ENCODE peak calls at places on chromosomes 3 and 15, in seven cellular contexts. One of them, this sample, is unnamed.

GRCh38 chr3:16759227-16759903 is 125.4 kb upstream of the PLCL2 start:
- DNase-seq in right atrium auricular region: no peak
- DNase-seq in right lobe of liver: no peak
- DNase-seq in AG04450: no peak
- DNase-seq in HFF-Myc: no peak
- DNase-seq in heart left ventricle: no peak
- DNase-seq in SK-N-SH: no peak
- DNase-seq in this sample: no peak

GRCh38 chr15:99906793-99907192 is 173.6 kb upstream of the LYSMD4 start:
- DNase-seq in right lobe of liver: no peak
- DNase-seq in HFF-Myc: no peak
- DNase-seq in SK-N-SH: no peak
- DNase-seq in heart left ventricle: no peak
- DNase-seq in right atrium auricular region: no peak
- DNase-seq in AG04450: no peak
- DNase-seq in this sample: no peak

GRCh38 chr3:87793322-87793877 is 265.4 kb downstream of the CGGBP1 start:
- DNase-seq in right atrium auricular region: no peak
- DNase-seq in HFF-Myc: no peak
- DNase-seq in AG04450: no peak
- DNase-seq in SK-N-SH: no peak
- DNase-seq in heart left ventricle: no peak
- DNase-seq in right lobe of liver: no peak
- DNase-seq in this sample: no peak

GRCh38 chr15:36966704-36967103 is 133.6 kb downstream of the MEIS2 start:
- DNase-seq in right lobe of liver: no peak
- DNase-seq in right atrium auricular region: no peak
- DNase-seq in heart left ventricle: peak; percentile 37
- DNase-seq in HFF-Myc: no peak
- DNase-seq in AG04450: no peak
- DNase-seq in SK-N-SH: no peak
- DNase-seq in this sample: no peak

GRCh38 chr3:50323614-50324199 is 1.2 kb upstream of the HYAL2 start:
- DNase-seq in heart left ventricle: peak; percentile 85
- DNase-seq in HFF-Myc: no peak
- DNase-seq in AG04450: no peak
- DNase-seq in right lobe of liver: no peak
- DNase-seq in right atrium auricular region: peak; percentile 75
- DNase-seq in SK-N-SH: no peak
- DNase-seq in this sample: no peak

GRCh38 chr3:106447902-106448301 is 579.1 kb upstream of the CBLB start:
- DNase-seq in AG04450: no peak
- DNase-seq in heart left ventricle: no peak
- DNase-seq in HFF-Myc: no peak
- DNase-seq in right lobe of liver: no peak
- DNase-seq in SK-N-SH: no peak
- DNase-seq in right atrium auricular region: no peak
- DNase-seq in this sample: no peak

GRCh38 chr3:34837848-34838741 is 801.2 kb upstream of the ARPP21 start:
- DNase-seq in heart left ventricle: no peak
- DNase-seq in HFF-Myc: no peak
- DNase-seq in right lobe of liver: no peak
- DNase-seq in right atrium auricular region: no peak
- DNase-seq in SK-N-SH: no peak
- DNase-seq in AG04450: no peak
- DNase-seq in this sample: no peak

GRCh38 chr3:57152761-57153160 is 12.4 kb downstream of the IL17RD start:
- DNase-seq in SK-N-SH: no peak
- DNase-seq in AG04450: no peak
- DNase-seq in HFF-Myc: no peak
- DNase-seq in right lobe of liver: no peak
- DNase-seq in heart left ventricle: no peak
- DNase-seq in right atrium auricular region: no peak
- DNase-seq in this sample: no peak

GRCh38 chr15:52326758-52327157 is 31.2 kb upstream of the MYO5C start:
- DNase-seq in right lobe of liver: no peak
- DNase-seq in HFF-Myc: no peak
- DNase-seq in AG04450: no peak
- DNase-seq in right atrium auricular region: no peak
- DNase-seq in heart left ventricle: no peak
- DNase-seq in SK-N-SH: no peak
- DNase-seq in this sample: no peak

GRCh38 chr3:11944052-11944673 is 60.0 kb upstream of the SYN2 start:
- DNase-seq in right lobe of liver: no peak
- DNase-seq in heart left ventricle: no peak
- DNase-seq in right atrium auricular region: no peak
- DNase-seq in SK-N-SH: peak; percentile 27
- DNase-seq in AG04450: no peak
- DNase-seq in HFF-Myc: peak; percentile 7
- DNase-seq in this sample: peak; percentile 25

DNA sequence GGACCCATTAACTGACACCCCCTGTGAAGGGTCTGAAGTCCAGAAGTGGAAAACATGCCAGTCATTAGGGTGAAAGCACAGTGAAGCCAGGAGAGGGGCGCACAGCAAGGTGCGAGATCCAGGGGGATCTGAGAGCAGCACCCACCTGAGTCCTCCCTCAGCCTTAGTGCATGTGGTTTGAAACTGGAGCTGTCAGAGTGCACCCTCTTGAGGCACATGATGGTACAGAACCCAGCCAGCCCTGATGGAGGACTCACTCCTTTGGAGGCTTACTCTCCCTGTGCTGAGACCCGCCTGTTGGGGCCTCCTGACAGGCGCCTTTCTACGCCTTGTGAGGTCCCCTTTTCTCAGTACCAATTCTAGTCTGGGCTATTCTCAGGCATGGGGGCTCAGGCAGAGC is 77.8 kb downstream of the IL20RB start:
- DNase-seq in right atrium auricular region: no peak
- DNase-seq in heart left ventricle: no peak
- DNase-seq in AG04450: no peak
- DNase-seq in SK-N-SH: no peak
- DNase-seq in HFF-Myc: no peak
- DNase-seq in right lobe of liver: no peak
- DNase-seq in this sample: no peak
- TF ChIP-seq CTCF in right atrium auricular region: no peak
- TF ChIP-seq CTCF in heart left ventricle: no peak
- TF ChIP-seq CTCF in AG04450: peak; percentile 38
- TF ChIP-seq CTCF in SK-N-SH: peak; percentile 25
- TF ChIP-seq CTCF in HFF-Myc: peak; percentile 38
- TF ChIP-seq CTCF in right lobe of liver: peak; percentile 38
- TF ChIP-seq CTCF in this sample: no peak

GRCh38 chr15:84878504-84878903 is 6.0 kb upstream of the SLC28A1 start:
- DNase-seq in SK-N-SH: peak; percentile 70
- DNase-seq in heart left ventricle: peak; percentile 51
- DNase-seq in AG04450: peak; percentile 6
- DNase-seq in HFF-Myc: peak; percentile 30
- DNase-seq in right lobe of liver: peak; percentile 79
- DNase-seq in right atrium auricular region: peak; percentile 72
- DNase-seq in this sample: peak; percentile 71
- TF ChIP-seq CTCF in SK-N-SH: peak; percentile 61
- TF ChIP-seq CTCF in heart left ventricle: peak; percentile 57
- TF ChIP-seq CTCF in AG04450: peak; percentile 65
- TF ChIP-seq CTCF in HFF-Myc: peak; percentile 73
- TF ChIP-seq CTCF in right lobe of liver: peak; percentile 84
- TF ChIP-seq CTCF in right atrium auricular region: peak; percentile 54
- TF ChIP-seq CTCF in this sample: no peak

GRCh38 chr3:184808021-184808420 is 3.9 kb upstream of the VPS8 start:
- DNase-seq in right lobe of liver: no peak
- DNase-seq in right atrium auricular region: no peak
- DNase-seq in heart left ventricle: no peak
- DNase-seq in SK-N-SH: no peak
- DNase-seq in HFF-Myc: no peak
- DNase-seq in AG04450: no peak
- DNase-seq in this sample: no peak
- TF ChIP-seq CTCF in right lobe of liver: no peak
- TF ChIP-seq CTCF in right atrium auricular region: no peak
- TF ChIP-seq CTCF in heart left ventricle: no peak
- TF ChIP-seq CTCF in SK-N-SH: peak; percentile 36
- TF ChIP-seq CTCF in HFF-Myc: peak; percentile 17
- TF ChIP-seq CTCF in AG04450: peak; percentile 44
- TF ChIP-seq CTCF in this sample: no peak

GRCh38 chr15:66089049-66089448 is 164.5 kb downstream of the MEGF11 start:
- DNase-seq in AG04450: no peak
- DNase-seq in SK-N-SH: peak; percentile 45
- DNase-seq in right lobe of liver: no peak
- DNase-seq in heart left ventricle: peak; percentile 64
- DNase-seq in HFF-Myc: no peak
- DNase-seq in right atrium auricular region: no peak
- DNase-seq in this sample: no peak

GRCh38 chr15:66084704-66085103 is 168.8 kb downstream of the MEGF11 start:
- DNase-seq in right atrium auricular region: no peak
- DNase-seq in SK-N-SH: no peak
- DNase-seq in HFF-Myc: no peak
- DNase-seq in heart left ventricle: no peak
- DNase-seq in right lobe of liver: no peak
- DNase-seq in AG04450: no peak
- DNase-seq in this sample: no peak

GRCh38 chr15:66080791-66081475 is 172.6 kb downstream of the MEGF11 start:
- DNase-seq in heart left ventricle: no peak
- DNase-seq in right lobe of liver: no peak
- DNase-seq in right atrium auricular region: no peak
- DNase-seq in SK-N-SH: peak; percentile 58
- DNase-seq in AG04450: peak; percentile 30
- DNase-seq in HFF-Myc: no peak
- DNase-seq in this sample: peak; percentile 68

GRCh38 chr15:66085128-66085527 is 168.4 kb downstream of the MEGF11 start:
- DNase-seq in AG04450: no peak
- DNase-seq in HFF-Myc: no peak
- DNase-seq in SK-N-SH: no peak
- DNase-seq in heart left ventricle: no peak
- DNase-seq in right lobe of liver: no peak
- DNase-seq in right atrium auricular region: no peak
- DNase-seq in this sample: no peak
- TF ChIP-seq CTCF in AG04450: no peak
- TF ChIP-seq CTCF in HFF-Myc: no peak
- TF ChIP-seq CTCF in SK-N-SH: peak; percentile 14
- TF ChIP-seq CTCF in heart left ventricle: no peak
- TF ChIP-seq CTCF in right lobe of liver: no peak
- TF ChIP-seq CTCF in right atrium auricular region: no peak
- TF ChIP-seq CTCF in this sample: no peak

DNA sequence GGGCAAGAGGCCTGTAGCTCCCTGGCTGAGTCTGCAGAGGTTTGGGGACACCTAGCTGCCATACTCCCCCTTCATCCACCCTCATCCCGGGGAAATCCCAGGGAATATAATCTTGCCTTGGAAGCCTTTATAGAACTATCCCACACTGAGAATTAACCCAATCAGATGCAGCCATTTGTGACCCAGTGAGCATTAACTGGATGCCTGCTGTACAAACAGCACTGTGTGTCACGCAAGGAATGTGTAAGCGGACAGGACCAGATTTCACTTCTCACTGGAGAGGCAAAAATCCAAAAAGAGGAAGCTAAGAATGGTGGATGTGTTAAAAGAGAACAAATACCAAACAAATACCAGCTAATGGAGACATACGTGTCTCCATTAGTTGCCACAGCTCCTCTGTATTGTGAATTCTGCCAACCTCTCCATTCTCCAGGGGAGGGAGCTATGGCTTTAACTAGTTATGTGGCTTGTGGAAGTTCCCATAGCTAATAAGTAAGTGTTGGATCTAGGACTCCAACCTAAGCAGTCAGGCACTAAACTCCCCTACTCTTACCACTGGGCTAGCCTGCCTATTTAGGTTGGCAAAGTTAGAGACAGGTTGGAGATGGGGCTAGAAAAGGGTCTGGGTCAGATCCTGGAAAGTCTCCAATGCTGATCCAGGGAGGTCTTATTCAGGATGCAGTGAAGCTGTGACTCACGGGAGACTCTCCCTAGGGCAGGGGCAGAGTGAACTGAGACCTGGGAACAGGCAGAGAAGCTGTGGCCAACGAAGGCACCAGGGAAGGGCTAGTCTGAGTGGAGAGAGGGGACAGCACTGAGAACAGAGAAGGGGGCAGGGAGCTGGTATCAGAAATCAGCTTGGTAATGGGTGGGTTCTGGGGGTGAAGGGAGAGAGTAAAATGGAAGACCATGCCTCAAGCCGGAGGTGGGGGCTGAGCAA is 2.5 kb downstream of the LTF start:
- DNase-seq in SK-N-SH: no peak
- DNase-seq in heart left ventricle: no peak
- DNase-seq in HFF-Myc: no peak
- DNase-seq in right atrium auricular region: peak; percentile 42
- DNase-seq in right lobe of liver: peak; percentile 38
- DNase-seq in AG04450: no peak
- DNase-seq in this sample: no peak
- TF ChIP-seq CTCF in SK-N-SH: peak; percentile 11
- TF ChIP-seq CTCF in heart left ventricle: peak; percentile 31
- TF ChIP-seq CTCF in HFF-Myc: no peak
- TF ChIP-seq CTCF in right atrium auricular region: no peak
- TF ChIP-seq CTCF in right lobe of liver: no peak
- TF ChIP-seq CTCF in AG04450: peak; percentile 31
- TF ChIP-seq CTCF in this sample: no peak

GRCh38 chr3:14125193-14126016 is 553 bp downstream of the TMEM43 start:
- DNase-seq in SK-N-SH: no peak
- DNase-seq in heart left ventricle: peak; percentile 62
- DNase-seq in right lobe of liver: peak; percentile 63
- DNase-seq in right atrium auricular region: peak; percentile 93
- DNase-seq in HFF-Myc: peak; percentile 82
- DNase-seq in AG04450: peak; percentile 74
- DNase-seq in this sample: peak; percentile 82
- TF ChIP-seq CTCF in SK-N-SH: no peak
- TF ChIP-seq CTCF in heart left ventricle: no peak
- TF ChIP-seq CTCF in right lobe of liver: no peak
- TF ChIP-seq CTCF in right atrium auricular region: no peak
- TF ChIP-seq CTCF in HFF-Myc: no peak
- TF ChIP-seq CTCF in AG04450: peak; percentile 34
- TF ChIP-seq CTCF in this sample: no peak

GRCh38 chr3:195761503-195762248 is 40.9 kb downstream of the MUC20 start:
- DNase-seq in HFF-Myc: no peak
- DNase-seq in heart left ventricle: no peak
- DNase-seq in right lobe of liver: no peak
- DNase-seq in AG04450: no peak
- DNase-seq in right atrium auricular region: no peak
- DNase-seq in SK-N-SH: peak; percentile 63
- DNase-seq in this sample: no peak
- TF ChIP-seq CTCF in HFF-Myc: no peak
- TF ChIP-seq CTCF in heart left ventricle: no peak
- TF ChIP-seq CTCF in right lobe of liver: no peak
- TF ChIP-seq CTCF in AG04450: no peak
- TF ChIP-seq CTCF in right atrium auricular region: no peak
- TF ChIP-seq CTCF in SK-N-SH: no peak
- TF ChIP-seq CTCF in this sample: no peak

GRCh38 chr3:133805384-133805701 is 272 bp upstream of the SRPRB start:
- DNase-seq in SK-N-SH: peak; percentile 22
- DNase-seq in right lobe of liver: no peak
- DNase-seq in AG04450: no peak
- DNase-seq in heart left ventricle: no peak
- DNase-seq in right atrium auricular region: no peak
- DNase-seq in HFF-Myc: no peak
- DNase-seq in this sample: no peak
- TF ChIP-seq CTCF in SK-N-SH: no peak
- TF ChIP-seq CTCF in right lobe of liver: no peak
- TF ChIP-seq CTCF in AG04450: no peak
- TF ChIP-seq CTCF in heart left ventricle: no peak
- TF ChIP-seq CTCF in right atrium auricular region: no peak
- TF ChIP-seq CTCF in HFF-Myc: no peak
- TF ChIP-seq CTCF in this sample: no peak

DNA sequence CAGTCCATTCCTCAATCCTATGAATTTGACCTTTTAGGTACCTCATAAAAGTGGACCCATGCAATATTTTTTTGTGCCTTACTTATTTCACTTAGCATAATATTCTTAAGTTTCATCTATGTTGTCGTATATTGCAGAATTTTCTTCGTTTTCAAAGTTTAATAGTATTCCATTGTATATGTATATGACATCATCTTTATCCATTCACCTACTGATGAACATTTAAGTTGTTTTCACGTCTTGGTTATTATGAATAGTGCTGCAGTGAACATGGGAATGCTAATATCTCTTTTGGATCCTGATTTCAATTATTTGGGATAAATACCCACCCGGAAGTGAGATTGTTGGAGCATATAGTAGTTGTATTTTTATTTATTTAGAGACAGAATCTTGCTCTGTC is 65.1 kb downstream of the AP4E1 start:
- DNase-seq in SK-N-SH: no peak
- DNase-seq in right atrium auricular region: no peak
- DNase-seq in HFF-Myc: no peak
- DNase-seq in right lobe of liver: no peak
- DNase-seq in heart left ventricle: no peak
- DNase-seq in AG04450: no peak
- DNase-seq in this sample: no peak
- TF ChIP-seq CTCF in SK-N-SH: no peak
- TF ChIP-seq CTCF in right atrium auricular region: no peak
- TF ChIP-seq CTCF in HFF-Myc: no peak
- TF ChIP-seq CTCF in right lobe of liver: no peak
- TF ChIP-seq CTCF in heart left ventricle: no peak
- TF ChIP-seq CTCF in AG04450: no peak
- TF ChIP-seq CTCF in this sample: no peak